ENCODE peak calls at places on chromosomes 11 and 22, in six cellular contexts. M is GM13977, Z is OCI-LY7, D is lower leg skin, F is heart right ventricle, R is PC-3. H is an unnamed sample.

GRCh38 chr22:27625769-27626674 is 175.5 kb downstream of the MN1 start:
- DNase-seq in M (no peak), Z (no peak), D (no peak), F (no peak), R (no peak), H (no peak)

GRCh38 chr11:57641011-57641410 is 8.7 kb downstream of the YPEL4 start:
- DNase-seq in M (peak), Z (peak), D (no peak), F (no peak), R (no peak), H (no peak)

GRCh38 chr11:69312418-69313399 is 18.8 kb downstream of the MYEOV start:
- DNase-seq in M (no peak), Z (no peak), D (no peak), F (peak), R (no peak), H (no peak)

GRCh38 chr11:75920886-75921285 is 105.9 kb downstream of the UVRAG start:
- DNase-seq in M (no peak), Z (no peak), D (no peak), F (no peak), R (peak), H (no peak)

GRCh38 chr11:15649371-15650104 is 534.8 kb downstream of the INSC start:
- DNase-seq in M (no peak), Z (no peak), D (no peak), F (no peak), R (no peak), H (no peak)

GRCh38 chr11:76910620-76911414 is 50.1 kb downstream of the ACER3 start:
- DNase-seq in M (no peak), Z (no peak), D (peak), F (peak), R (no peak), H (no peak)

GRCh38 chr22:22085702-22086500 is 103.3 kb upstream of the TOP3B start:
- DNase-seq in M (no peak), Z (no peak), D (no peak), F (no peak), R (peak), H (no peak)

GRCh38 chr22:30801695-30802094 is 107.0 kb downstream of the OSBP2 start:
- DNase-seq in M (no peak), Z (no peak), D (no peak), F (no peak), R (no peak), H (no peak)

GRCh38 chr11:77195071-77195705 is 67.1 kb downstream of the MYO7A start:
- DNase-seq in M (no peak), Z (no peak), D (no peak), F (no peak), R (no peak), H (no peak)

GRCh38 chr11:128852327-128853023 is 14.6 kb downstream of the KCNJ1 start:
- DNase-seq in M (no peak), Z (no peak), D (no peak), F (peak), R (no peak), H (no peak)

GRCh38 chr11:128575174-128575955 is 12.0 kb downstream of the ETS1 start:
- DNase-seq in M (no peak), Z (no peak), D (no peak), F (no peak), R (no peak), H (no peak)

GRCh38 chr11:57387284-57388030 is 3.0 kb downstream of the PRG2 start:
- DNase-seq in M (no peak), Z (no peak), D (no peak), F (peak), R (peak), H (no peak)

GRCh38 chr22:26546282-26546681 is 34.0 kb upstream of the TFIP11 start:
- DNase-seq in M (no peak), Z (no peak), D (no peak), F (peak), R (no peak), H (no peak)

GRCh38 chr11:78967811-78968210 is 393.1 kb upstream of the NARS2 start:
- DNase-seq in M (no peak), Z (no peak), D (no peak), F (no peak), R (no peak), H (no peak)

GRCh38 chr22:44118645-44119315 is 61.9 kb upstream of the PARVG start:
- DNase-seq in M (no peak), Z (no peak), D (no peak), F (no peak), R (no peak), H (no peak)

GRCh38 chr11:2305140-2305861 is 3.5 kb downstream of the TSPAN32 start:
- DNase-seq in M (peak), Z (peak), D (peak), F (peak), R (peak), H (peak)

GRCh38 chr11:81497202-81497804 is 1236.4 kb downstream of the FAM181B start:
- DNase-seq in M (peak), Z (peak), D (no peak), F (no peak), R (peak), H (no peak)

GRCh38 chr11:107590460-107591097 is 368 bp upstream of the ELMOD1 start:
- DNase-seq in M (peak), Z (no peak), D (no peak), F (no peak), R (no peak), H (no peak)

GRCh38 chr11:61119055-61119454 is 16.8 kb downstream of the CD5 start:
- DNase-seq in M (no peak), Z (no peak), D (no peak), F (no peak), R (no peak), H (no peak)

GRCh38 chr22:17135153-17135760 is 14.1 kb upstream of the TMEM121B start:
- DNase-seq in M (no peak), Z (no peak), D (no peak), F (no peak), R (no peak), H (no peak)

GRCh38 chr22:17132112-17132511 is 11.0 kb upstream of the TMEM121B start:
- DNase-seq in M (no peak), Z (peak), D (no peak), F (peak), R (no peak), H (no peak)

GRCh38 chr22:17133137-17133536 is 12.0 kb upstream of the TMEM121B start:
- DNase-seq in M (no peak), Z (no peak), D (no peak), F (no peak), R (no peak), H (no peak)

GRCh38 chr22:17130199-17130598 is 9.0 kb upstream of the TMEM121B start:
- DNase-seq in M (no peak), Z (no peak), D (no peak), F (no peak), R (no peak), H (no peak)

DNA sequence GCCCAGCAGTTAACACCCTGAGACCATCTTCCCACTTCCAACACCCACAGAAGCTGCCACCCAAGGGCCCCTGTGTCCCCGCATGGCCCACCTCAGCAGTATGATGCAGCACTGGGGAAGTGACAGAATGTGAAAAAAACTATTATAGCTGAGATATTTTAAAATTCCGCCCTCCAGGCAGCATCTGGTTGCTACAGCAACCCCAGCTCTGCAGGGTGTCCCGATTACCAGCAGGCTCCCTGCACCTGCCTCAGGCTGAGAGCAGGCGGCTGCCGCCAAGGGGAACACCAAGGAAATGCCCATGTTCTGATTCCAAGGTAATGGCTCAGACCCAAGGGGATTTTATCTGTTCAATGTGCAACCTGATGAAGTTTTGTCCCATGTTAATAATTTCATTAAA is 10.5 kb upstream of the TMEM121B start:
- DNase-seq in M (no peak), Z (no peak), D (no peak), F (no peak), R (no peak), H (no peak)
- TF ChIP-seq CTCF in M (no peak), Z (no peak), D (no peak), F (peak), R (no peak), H (no peak)

GRCh38 chr11:116731821-116732739 is 40.7 kb downstream of the BUD13 start:
- DNase-seq in M (no peak), Z (no peak), D (no peak), F (no peak), R (no peak), H (no peak)

GRCh38 chr11:116733959-116734517 is 38.7 kb downstream of the BUD13 start:
- DNase-seq in M (no peak), Z (no peak), D (no peak), F (no peak), R (no peak), H (no peak)

GRCh38 chr11:116731097-116731761 is 41.6 kb downstream of the BUD13 start:
- DNase-seq in M (no peak), Z (no peak), D (no peak), F (no peak), R (peak), H (no peak)

GRCh38 chr11:116732740-116733385 is 39.9 kb downstream of the BUD13 start:
- DNase-seq in M (peak), Z (peak), D (peak), F (peak), R (peak), H (peak)

DNA sequence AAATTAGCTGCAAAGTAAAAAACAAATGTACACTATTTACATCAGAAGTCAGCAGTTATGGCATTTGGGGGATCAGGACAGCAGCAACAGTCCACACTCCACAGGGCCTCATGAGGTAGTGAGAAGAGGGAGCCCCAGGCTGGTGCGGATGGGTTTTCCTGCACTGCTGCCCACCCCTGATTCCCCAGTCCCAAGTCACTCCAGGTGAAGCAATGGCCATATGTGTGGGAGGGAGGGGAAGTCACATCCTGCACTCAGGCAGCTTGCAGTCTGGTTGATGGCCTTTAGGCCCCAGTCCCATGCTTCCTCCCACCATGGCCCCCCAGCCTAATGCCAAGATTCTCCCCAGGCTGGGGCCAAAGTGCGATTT is 39.4 kb downstream of the BUD13 start:
- DNase-seq in M (no peak), Z (no peak), D (no peak), F (no peak), R (no peak), H (no peak)
- TF ChIP-seq CTCF in M (no peak), Z (no peak), D (no peak), F (no peak), R (no peak), H (no peak)

DNA sequence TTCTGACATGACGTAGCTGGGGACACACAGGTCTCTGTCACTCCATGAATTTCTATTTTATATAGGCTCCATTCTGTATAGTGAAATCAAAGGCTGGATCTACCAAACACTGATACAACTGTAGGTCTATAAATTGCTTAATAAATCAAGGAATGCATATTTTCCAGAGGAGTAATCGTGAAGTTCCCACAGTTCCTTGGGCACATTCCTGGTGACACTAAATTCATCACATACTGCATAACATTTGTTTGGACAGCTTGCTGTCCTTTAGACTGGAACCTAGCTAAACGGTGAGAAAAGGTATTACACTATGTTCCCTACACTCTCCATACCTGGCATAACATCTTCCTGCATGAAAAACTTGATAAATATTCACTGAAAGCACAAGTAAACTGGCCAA is 41.6 kb upstream of the UCP3 start:
- DNase-seq in M (no peak), Z (no peak), D (no peak), F (no peak), R (peak), H (no peak)
- TF ChIP-seq CTCF in M (no peak), Z (no peak), D (no peak), F (no peak), R (no peak), H (no peak)

DNA sequence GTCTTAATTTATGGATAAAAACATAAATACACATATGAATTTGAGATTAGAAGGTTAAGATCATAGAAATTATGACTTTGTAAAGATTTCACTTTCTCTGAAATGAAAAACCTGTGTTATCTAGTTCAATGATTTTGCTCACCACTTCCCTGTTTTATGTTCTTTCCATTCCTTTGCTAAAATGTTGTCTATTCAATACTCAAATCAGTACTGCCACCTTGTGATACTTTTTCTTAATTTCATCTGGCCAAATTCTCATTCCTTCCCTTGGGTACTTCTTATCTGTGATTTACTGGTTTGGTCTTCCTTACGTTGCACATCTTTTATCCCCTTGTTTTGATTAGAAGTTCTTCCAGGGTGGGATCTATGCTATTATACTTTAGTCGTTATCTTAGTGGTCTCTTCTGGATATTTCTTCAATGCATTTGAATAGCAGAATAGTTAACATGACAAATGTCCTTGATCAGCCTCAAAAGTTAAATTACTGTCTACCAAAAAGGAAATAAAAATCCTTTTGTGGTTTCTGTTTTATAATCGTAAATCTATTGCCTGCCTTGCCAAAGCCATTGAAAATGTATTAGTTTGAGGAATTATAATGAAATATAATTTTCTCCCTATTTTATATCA is 197.0 kb downstream of the PGR start:
- DNase-seq in M (peak), Z (peak), D (no peak), F (no peak), R (peak), H (no peak)
- TF ChIP-seq CTCF in M (peak), Z (peak), D (no peak), F (peak), R (peak), H (no peak)

GRCh38 chr11:87453531-87454089 is 415.9 kb downstream of the TMEM135 start:
- DNase-seq in M (no peak), Z (peak), D (no peak), F (no peak), R (no peak), H (no peak)

GRCh38 chr11:87455180-87455579 is 417.4 kb downstream of the TMEM135 start:
- DNase-seq in M (no peak), Z (peak), D (no peak), F (no peak), R (no peak), H (no peak)

GRCh38 chr11:87451400-87451799 is 413.7 kb downstream of the TMEM135 start:
- DNase-seq in M (no peak), Z (no peak), D (no peak), F (no peak), R (peak), H (no peak)

GRCh38 chr11:87456499-87456898 is 418.8 kb downstream of the TMEM135 start:
- DNase-seq in M (no peak), Z (peak), D (no peak), F (no peak), R (no peak), H (no peak)

DNA sequence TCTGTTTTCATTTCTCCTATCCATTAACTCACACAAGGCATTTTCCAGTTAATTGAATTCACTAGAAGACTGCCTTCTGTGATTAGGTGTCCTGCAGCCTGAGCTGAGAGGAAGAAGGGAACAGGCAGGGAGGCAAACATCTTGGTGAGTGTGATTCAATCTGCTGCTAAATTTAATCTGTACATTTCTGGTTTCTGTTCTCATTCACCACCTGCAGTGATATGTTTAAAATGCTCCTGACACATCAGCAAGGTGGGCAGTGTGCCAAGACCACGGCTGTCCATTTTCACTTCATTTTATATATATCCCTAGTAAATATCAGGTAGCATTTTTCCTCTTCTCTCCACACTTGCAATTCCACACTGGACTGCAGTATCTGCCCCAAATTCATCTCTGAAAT is 416.5 kb downstream of the TMEM135 start:
- DNase-seq in M (no peak), Z (peak), D (no peak), F (no peak), R (peak), H (no peak)
- TF ChIP-seq CTCF in M (no peak), Z (no peak), D (no peak), F (no peak), R (no peak), H (no peak)

DNA sequence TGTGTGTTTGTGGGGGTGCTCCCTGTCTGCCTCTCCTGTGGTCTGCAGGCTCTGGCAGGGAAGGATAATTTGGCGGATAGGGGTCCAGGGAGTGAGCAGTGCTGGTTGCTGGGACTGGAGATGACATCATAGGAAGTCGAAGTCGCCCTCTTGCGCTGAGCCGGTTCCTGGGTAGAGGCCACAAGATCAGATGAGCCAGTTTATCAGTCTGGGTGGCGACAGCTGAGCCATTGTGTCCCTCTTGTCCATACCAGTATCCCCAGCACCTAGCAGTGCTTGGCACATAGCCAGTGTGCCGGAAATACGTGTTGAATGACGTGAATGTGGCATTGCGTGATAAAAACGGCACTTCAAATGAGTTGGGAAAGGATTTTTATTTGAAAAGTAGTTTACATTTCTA is 9.8 kb downstream of the APOL5 start:
- DNase-seq in M (no peak), Z (no peak), D (no peak), F (no peak), R (no peak), H (no peak)
- TF ChIP-seq CTCF in M (no peak), Z (no peak), D (no peak), F (peak), R (no peak), H (no peak)